ENCODE peak calls at places on chromosomes 1 and 21, in four cellular contexts. E is K562, M is HCT116, Y is HepG2. L is an unnamed sample. For H3K4me1, the result is how much of the 10 kb centered on the place peaks cover.

GRCh38 chr1:175717610-175718195 is 25.7 kb downstream of the TNR start:
- DNase-seq in E (no peak), M (no peak), Y (no peak), L (no peak)

GRCh38 chr21:33865176-33865575 is 50.4 kb downstream of the ATP5PO start:
- DNase-seq in E (no peak), M (no peak), Y (no peak), L (no peak)

GRCh38 chr1:221887091-221887746 is 145.3 kb upstream of the DUSP10 start:
- DNase-seq in E (peak), M (peak), Y (peak), L (peak)

GRCh38 chr1:237115035-237115434 is 73.1 kb downstream of the RYR2 start:
- DNase-seq in E (peak), M (no peak), Y (no peak), L (no peak)

GRCh38 chr1:185595835-185596667 is 138.1 kb upstream of the HMCN1 start:
- DNase-seq in E (peak), M (peak), Y (peak), L (peak)

GRCh38 chr1:227749916-227750710 is 14.9 kb downstream of the SNAP47 start:
- DNase-seq in E (no peak), M (no peak), Y (no peak), L (no peak)

GRCh38 chr1:196598902-196599301 is 9.3 kb downstream of the KCNT2 start:
- DNase-seq in E (no peak), M (no peak), Y (no peak), L (no peak)

GRCh38 chr1:103108525-103109150 is 316 bp upstream of the COL11A1 start:
- DNase-seq in E (no peak), M (no peak), Y (no peak), L (no peak)

GRCh38 chr1:1151306-1151705 is 22.4 kb upstream of the TTLL10 start:
- DNase-seq in E (no peak), M (no peak), Y (no peak), L (no peak)

GRCh38 chr1:3775498-3776230 is 3.1 kb downstream of the SMIM1 start:
- DNase-seq in E (peak), M (peak), Y (peak), L (peak)

GRCh38 chr1:42056460-42056859 is 96.8 kb upstream of the GUCA2B start:
- DNase-seq in E (no peak), M (no peak), Y (no peak), L (no peak)

GRCh38 chr21:38821959-38822682 is 16.4 kb downstream of the ETS2 start:
- DNase-seq in E (no peak), M (no peak), Y (no peak), L (no peak)

GRCh38 chr21:38823737-38824123 is 18.0 kb downstream of the ETS2 start:
- DNase-seq in E (no peak), M (no peak), Y (no peak), L (no peak)

GRCh38 chr21:38824124-38824822 is 18.5 kb downstream of the ETS2 start:
- DNase-seq in E (no peak), M (no peak), Y (peak), L (no peak)

GRCh38 chr21:38821248-38821647 is 15.5 kb downstream of the ETS2 start:
- DNase-seq in E (no peak), M (no peak), Y (no peak), L (no peak)

DNA sequence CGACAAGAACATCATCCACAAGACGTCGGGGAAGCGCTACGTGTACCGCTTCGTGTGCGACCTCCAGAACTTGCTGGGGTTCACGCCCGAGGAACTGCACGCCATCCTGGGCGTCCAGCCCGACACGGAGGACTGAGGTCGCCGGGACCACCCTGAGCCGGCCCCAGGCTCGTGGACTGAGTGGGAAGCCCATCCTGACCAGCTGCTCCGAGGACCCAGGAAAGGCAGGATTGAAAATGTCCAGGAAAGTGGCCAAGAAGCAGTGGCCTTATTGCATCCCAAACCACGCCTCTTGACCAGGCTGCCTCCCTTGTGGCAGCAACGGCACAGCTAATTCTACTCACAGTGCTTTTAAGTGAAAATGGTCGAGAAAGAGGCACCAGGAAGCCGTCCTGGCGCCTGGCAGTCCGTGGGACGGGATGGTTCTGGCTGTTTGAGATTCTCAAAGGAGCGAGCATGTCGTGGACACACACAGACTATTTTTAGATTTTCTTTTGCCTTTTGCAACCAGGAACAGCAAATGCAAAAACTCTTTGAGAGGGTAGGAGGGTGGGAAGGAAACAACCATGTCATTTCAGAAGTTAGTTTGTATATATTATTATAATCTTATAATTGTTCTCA is 17.1 kb downstream of the ETS2 start:
- DNase-seq in E (no peak), M (no peak), Y (no peak), L (no peak)
- TF ChIP-seq TCF7L2 in E (no peak), M (no peak), Y (no peak), L (no peak)

DNA sequence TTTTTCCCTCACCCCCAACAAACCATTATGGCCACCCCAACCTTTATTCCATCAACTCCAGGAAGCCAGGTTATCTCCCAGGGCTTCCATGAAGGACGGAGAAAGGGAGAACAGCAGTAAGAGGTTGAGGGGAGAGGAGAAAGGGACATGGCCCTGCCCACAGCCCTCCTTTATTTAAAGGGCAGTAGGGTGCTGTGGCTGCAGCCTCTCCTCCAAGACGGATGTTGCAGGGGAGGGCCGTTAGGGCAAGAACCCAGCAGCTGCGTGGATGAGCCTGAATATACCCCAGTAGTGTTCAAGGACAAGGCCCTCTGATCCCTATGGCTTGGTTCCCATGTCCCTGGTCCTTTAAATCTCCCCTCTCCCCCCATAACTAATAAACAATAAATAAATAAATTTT is 5.9 kb downstream of the RXFP4 start:
- DNase-seq in E (no peak), M (no peak), Y (no peak), L (no peak)
- H3K27ac ChIP-seq in E (no peak), M (no peak), Y (peak), L (peak)

DNA sequence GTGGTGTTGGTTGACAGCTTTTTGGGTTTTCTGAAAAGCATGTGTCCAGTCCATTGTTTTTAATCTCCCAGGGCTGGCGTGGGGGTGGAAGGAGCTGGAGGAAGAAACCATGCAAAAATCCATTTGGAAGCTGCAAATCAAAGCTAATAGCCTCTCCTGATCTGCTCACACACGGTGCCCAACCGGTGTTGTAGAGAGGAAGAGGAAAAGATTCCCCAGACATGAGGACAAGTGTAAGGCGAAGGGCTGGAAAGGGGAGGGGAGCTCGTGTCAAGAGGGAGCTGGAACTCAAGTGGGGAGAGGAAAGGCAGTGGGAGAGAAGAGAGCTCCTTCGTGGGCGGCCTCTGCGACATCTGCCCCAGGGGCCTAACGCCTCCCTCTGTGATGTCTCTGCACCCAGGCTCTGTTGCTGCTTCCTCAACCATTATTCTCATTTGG is 112.3 kb upstream of the IRF2BP2 start:
- DNase-seq in E (no peak), M (no peak), Y (no peak), L (no peak)
- H3K4me1 ChIP-seq in E (half or more), M (half or more), Y (half or more), L (half or more)

GRCh38 chr21:16536661-16537359 is 807.0 kb downstream of the USP25 start:
- DNase-seq in E (no peak), M (no peak), Y (no peak), L (no peak)
- TF ChIP-seq TCF7L2 in E (no peak), M (no peak), Y (no peak), L (no peak)

DNA sequence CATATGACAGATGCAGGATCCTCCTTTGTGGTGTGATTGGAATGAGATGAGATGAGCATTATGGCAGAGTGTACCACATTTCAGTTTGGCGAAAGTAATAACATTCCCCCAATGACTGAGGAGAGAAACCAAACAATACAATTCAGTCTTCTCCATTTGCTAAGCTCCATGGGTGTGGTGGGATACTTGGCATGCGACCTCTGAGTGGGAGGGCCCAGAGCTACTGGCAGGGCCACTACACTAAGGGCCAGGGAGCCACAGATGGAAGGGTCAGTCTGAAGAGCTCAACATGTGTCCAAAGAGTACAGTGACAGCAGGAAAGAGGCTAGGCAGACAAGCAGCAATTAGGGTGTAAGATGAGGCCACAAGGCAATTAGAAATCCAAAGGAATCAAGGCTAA is 23.8 kb upstream of the PAXBP1 start:
- DNase-seq in E (no peak), M (no peak), Y (no peak), L (no peak)
- H3K27ac ChIP-seq in E (no peak), M (no peak), Y (no peak), L (no peak)

GRCh38 chr1:206685256-206685748 is 597 bp downstream of the MAPKAPK2 start:
- DNase-seq in E (peak), M (no peak), Y (no peak), L (no peak)
- H3K4me1 ChIP-seq in E (half or more), M (under half), Y (half or more), L (under half)

GRCh38 chr1:201218409-201218808 is 27.8 kb downstream of the IGFN1 start:
- DNase-seq in E (no peak), M (no peak), Y (no peak), L (no peak)
- TF ChIP-seq TCF7L2 in E (no peak), M (no peak), Y (no peak), L (no peak)

DNA sequence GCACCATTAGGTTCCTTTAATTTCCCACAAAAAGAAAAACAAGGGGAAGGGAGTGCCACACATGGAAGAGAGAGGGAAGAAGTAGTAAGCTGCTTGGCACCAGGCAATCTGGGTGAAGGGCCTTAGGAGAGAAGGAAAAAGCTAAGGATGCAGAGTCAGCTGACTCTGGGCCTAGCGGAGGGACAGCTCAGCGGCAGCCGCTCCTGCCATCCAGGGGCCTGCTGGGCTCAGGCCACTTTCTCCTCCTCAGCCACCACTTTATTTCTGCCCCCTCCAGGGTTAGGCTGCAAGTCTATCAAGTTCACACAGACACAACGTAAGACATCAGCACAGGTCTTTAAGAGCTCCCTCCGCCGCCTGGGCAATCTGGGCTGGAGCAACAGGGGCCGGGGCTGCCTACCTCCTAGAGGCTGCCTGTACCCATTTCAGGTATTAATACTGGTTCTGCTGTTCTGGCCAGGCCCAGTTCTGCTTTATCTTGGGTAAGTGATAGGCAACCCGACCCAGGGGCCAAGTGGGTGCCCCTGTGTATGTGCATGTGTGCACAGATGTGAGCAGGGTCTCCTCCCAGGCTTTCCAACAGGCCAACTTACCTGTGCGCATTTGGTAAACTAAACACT is 53.6 kb downstream of the SLC45A1 start:
- DNase-seq in E (no peak), M (no peak), Y (no peak), L (no peak)
- H3K27ac ChIP-seq in E (no peak), M (no peak), Y (no peak), L (peak)

GRCh38 chr1:85361106-85361505 is 84.7 kb upstream of the BCL10 start:
- DNase-seq in E (no peak), M (no peak), Y (peak), L (no peak)

GRCh38 chr1:85363526-85363925 is 87.1 kb upstream of the BCL10 start:
- DNase-seq in E (no peak), M (no peak), Y (no peak), L (no peak)

GRCh38 chr1:85365851-85366250 is 89.4 kb upstream of the BCL10 start:
- DNase-seq in E (no peak), M (no peak), Y (no peak), L (no peak)

GRCh38 chr1:85361606-85362005 is 85.2 kb upstream of the BCL10 start:
- DNase-seq in E (no peak), M (no peak), Y (no peak), L (no peak)

DNA sequence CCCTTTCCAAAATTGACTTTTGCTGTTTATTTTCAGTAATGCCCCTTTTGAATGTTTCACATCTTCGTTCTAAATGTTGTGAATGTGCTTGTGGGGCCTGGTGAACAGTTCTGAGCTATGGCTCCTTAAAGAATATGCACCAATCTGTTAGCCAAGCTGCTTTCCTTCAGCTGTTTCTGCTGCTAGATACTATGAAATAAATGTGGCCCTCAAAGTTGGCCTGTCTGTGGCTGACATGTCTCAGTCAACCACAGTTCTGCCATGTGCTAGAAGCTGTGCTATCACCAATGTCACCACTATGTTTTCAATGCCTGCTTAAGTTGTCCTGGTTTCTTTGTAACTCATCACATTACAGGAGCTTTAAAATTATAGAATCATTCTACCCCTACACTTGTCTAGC is 86.7 kb upstream of the BCL10 start:
- DNase-seq in E (no peak), M (no peak), Y (no peak), L (no peak)
- H3K4me1 ChIP-seq in E (under half), M (under half), Y (under half), L (half or more)